ENCODE peak calls at places on chromosomes 13 and 19, in nine cellular contexts. One of them, this sample, is unnamed.
A peak's percentile ranks its signal among the peaks of the same experiment; 100 is the strongest.

GRCh38 chr19:934865-935422 is 9.1 kb downstream of the ARID3A start:
- DNase-seq in tibial nerve: peak; percentile 45
- DNase-seq in heart right ventricle: peak; percentile 89
- DNase-seq in thoracic aorta: no peak
- DNase-seq in uterus: peak; percentile 78
- DNase-seq in thyroid gland: peak; percentile 99
- DNase-seq in astrocyte: peak; percentile 57
- DNase-seq in right atrium auricular region: peak; percentile 83
- DNase-seq in ascending aorta: peak; percentile 89
- DNase-seq in this sample: peak; percentile 82

GRCh38 chr19:8245869-8246835 is 37.0 kb downstream of the CERS4 start:
- DNase-seq in tibial nerve: no peak
- DNase-seq in heart right ventricle: no peak
- DNase-seq in thoracic aorta: no peak
- DNase-seq in uterus: no peak
- DNase-seq in thyroid gland: no peak
- DNase-seq in astrocyte: no peak
- DNase-seq in right atrium auricular region: no peak
- DNase-seq in ascending aorta: no peak
- DNase-seq in this sample: no peak

GRCh38 chr13:50202485-50202884 is 187.2 kb downstream of the KCNRG start:
- DNase-seq in tibial nerve: no peak
- DNase-seq in heart right ventricle: no peak
- DNase-seq in thoracic aorta: no peak
- DNase-seq in uterus: no peak
- DNase-seq in thyroid gland: no peak
- DNase-seq in astrocyte: no peak
- DNase-seq in right atrium auricular region: no peak
- DNase-seq in ascending aorta: no peak
- DNase-seq in this sample: no peak

GRCh38 chr13:80101040-80101439 is 239.9 kb downstream of the SPRY2 start:
- DNase-seq in tibial nerve: no peak
- DNase-seq in heart right ventricle: no peak
- DNase-seq in thoracic aorta: no peak
- DNase-seq in uterus: no peak
- DNase-seq in thyroid gland: no peak
- DNase-seq in astrocyte: no peak
- DNase-seq in right atrium auricular region: no peak
- DNase-seq in ascending aorta: no peak
- DNase-seq in this sample: no peak

GRCh38 chr13:25095862-25096453 is at the start of gene PABPC3:
- DNase-seq in tibial nerve: no peak
- DNase-seq in heart right ventricle: no peak
- DNase-seq in thoracic aorta: no peak
- DNase-seq in uterus: no peak
- DNase-seq in thyroid gland: peak; percentile 3
- DNase-seq in astrocyte: no peak
- DNase-seq in right atrium auricular region: no peak
- DNase-seq in ascending aorta: no peak
- DNase-seq in this sample: no peak

GRCh38 chr19:37902668-37903067 is 3.7 kb downstream of the WDR87 start:
- DNase-seq in tibial nerve: peak; percentile 86
- DNase-seq in heart right ventricle: peak; percentile 65
- DNase-seq in thoracic aorta: peak; percentile 20
- DNase-seq in uterus: peak; percentile 46
- DNase-seq in thyroid gland: peak; percentile 92
- DNase-seq in astrocyte: peak; percentile 25
- DNase-seq in right atrium auricular region: peak; percentile 77
- DNase-seq in ascending aorta: peak; percentile 80
- DNase-seq in this sample: peak; percentile 90

GRCh38 chr13:113010510-113010865 is 41.5 kb downstream of the MCF2L start:
- DNase-seq in tibial nerve: no peak
- DNase-seq in heart right ventricle: no peak
- DNase-seq in thoracic aorta: no peak
- DNase-seq in uterus: no peak
- DNase-seq in thyroid gland: no peak
- DNase-seq in astrocyte: no peak
- DNase-seq in right atrium auricular region: no peak
- DNase-seq in ascending aorta: no peak
- DNase-seq in this sample: no peak

GRCh38 chr19:17075860-17076538 is 422 bp downstream of the MYO9B start:
- DNase-seq in tibial nerve: no peak
- DNase-seq in heart right ventricle: peak; percentile 49
- DNase-seq in thoracic aorta: no peak
- DNase-seq in uterus: peak; percentile 56
- DNase-seq in thyroid gland: peak; percentile 36
- DNase-seq in astrocyte: no peak
- DNase-seq in right atrium auricular region: no peak
- DNase-seq in ascending aorta: peak; percentile 77
- DNase-seq in this sample: peak; percentile 29

GRCh38 chr19:48290923-48291700 is 21.2 kb downstream of the ZNF114 start:
- DNase-seq in tibial nerve: peak; percentile 69
- DNase-seq in heart right ventricle: peak; percentile 83
- DNase-seq in thoracic aorta: peak; percentile 21
- DNase-seq in uterus: peak; percentile 90
- DNase-seq in thyroid gland: peak; percentile 94
- DNase-seq in astrocyte: peak; percentile 68
- DNase-seq in right atrium auricular region: peak; percentile 90
- DNase-seq in ascending aorta: peak; percentile 86
- DNase-seq in this sample: peak; percentile 77

GRCh38 chr13:34779171-34779570 is 162.9 kb upstream of the NBEA start:
- DNase-seq in tibial nerve: no peak
- DNase-seq in heart right ventricle: no peak
- DNase-seq in thoracic aorta: no peak
- DNase-seq in uterus: no peak
- DNase-seq in thyroid gland: no peak
- DNase-seq in astrocyte: no peak
- DNase-seq in right atrium auricular region: no peak
- DNase-seq in ascending aorta: no peak
- DNase-seq in this sample: no peak

GRCh38 chr19:7534531-7534980 is 961 bp upstream of the PNPLA6 start:
- DNase-seq in tibial nerve: peak; percentile 69
- DNase-seq in heart right ventricle: no peak
- DNase-seq in thoracic aorta: peak; percentile 70
- DNase-seq in uterus: peak; percentile 71
- DNase-seq in thyroid gland: peak; percentile 49
- DNase-seq in astrocyte: peak; percentile 83
- DNase-seq in right atrium auricular region: peak; percentile 84
- DNase-seq in ascending aorta: peak; percentile 92
- DNase-seq in this sample: peak; percentile 71

GRCh38 chr19:7263521-7263920 is 30.7 kb downstream of the INSR start:
- DNase-seq in tibial nerve: no peak
- DNase-seq in heart right ventricle: no peak
- DNase-seq in thoracic aorta: no peak
- DNase-seq in uterus: no peak
- DNase-seq in thyroid gland: no peak
- DNase-seq in astrocyte: no peak
- DNase-seq in right atrium auricular region: no peak
- DNase-seq in ascending aorta: no peak
- DNase-seq in this sample: no peak

GRCh38 chr19:37227996-37228395 is 10.0 kb downstream of the ZNF383 start:
- DNase-seq in tibial nerve: no peak
- DNase-seq in heart right ventricle: no peak
- DNase-seq in thoracic aorta: no peak
- DNase-seq in uterus: no peak
- DNase-seq in thyroid gland: peak; percentile 72
- DNase-seq in astrocyte: no peak
- DNase-seq in right atrium auricular region: no peak
- DNase-seq in ascending aorta: no peak
- DNase-seq in this sample: peak; percentile 46

GRCh38 chr19:17775245-17775927 is 19.6 kb upstream of the B3GNT3 start:
- DNase-seq in tibial nerve: peak; percentile 58
- DNase-seq in heart right ventricle: no peak
- DNase-seq in thoracic aorta: no peak
- DNase-seq in uterus: no peak
- DNase-seq in thyroid gland: no peak
- DNase-seq in astrocyte: no peak
- DNase-seq in right atrium auricular region: no peak
- DNase-seq in ascending aorta: no peak
- DNase-seq in this sample: peak; percentile 80

GRCh38 chr19:326851-327250 is 17.7 kb downstream of the MIER2 start:
- DNase-seq in tibial nerve: no peak
- DNase-seq in heart right ventricle: no peak
- DNase-seq in thoracic aorta: no peak
- DNase-seq in uterus: no peak
- DNase-seq in thyroid gland: no peak
- DNase-seq in astrocyte: no peak
- DNase-seq in right atrium auricular region: no peak
- DNase-seq in ascending aorta: no peak
- DNase-seq in this sample: no peak

GRCh38 chr13:87459419-87459818 is 211.8 kb upstream of the SLITRK5 start:
- DNase-seq in tibial nerve: no peak
- DNase-seq in heart right ventricle: no peak
- DNase-seq in thoracic aorta: no peak
- DNase-seq in uterus: no peak
- DNase-seq in thyroid gland: no peak
- DNase-seq in astrocyte: peak; percentile 0
- DNase-seq in right atrium auricular region: no peak
- DNase-seq in ascending aorta: no peak
- DNase-seq in this sample: no peak

GRCh38 chr13:51154029-51154555 is 43.0 kb upstream of the C13orf42 start:
- DNase-seq in tibial nerve: no peak
- DNase-seq in heart right ventricle: no peak
- DNase-seq in thoracic aorta: no peak
- DNase-seq in uterus: no peak
- DNase-seq in thyroid gland: no peak
- DNase-seq in astrocyte: peak; percentile 64
- DNase-seq in right atrium auricular region: no peak
- DNase-seq in ascending aorta: no peak
- DNase-seq in this sample: no peak

GRCh38 chr19:1213391-1214286 is 8.1 kb downstream of the STK11 start:
- DNase-seq in tibial nerve: peak; percentile 37
- DNase-seq in heart right ventricle: peak; percentile 71
- DNase-seq in thoracic aorta: no peak
- DNase-seq in uterus: peak; percentile 60
- DNase-seq in thyroid gland: peak; percentile 40
- DNase-seq in astrocyte: peak; percentile 67
- DNase-seq in right atrium auricular region: peak; percentile 74
- DNase-seq in ascending aorta: peak; percentile 88
- DNase-seq in this sample: peak; percentile 47

GRCh38 chr13:99425485-99426341 is 75.6 kb upstream of the TM9SF2 start:
- DNase-seq in tibial nerve: no peak
- DNase-seq in heart right ventricle: no peak
- DNase-seq in thoracic aorta: no peak
- DNase-seq in uterus: no peak
- DNase-seq in thyroid gland: peak; percentile 50
- DNase-seq in astrocyte: no peak
- DNase-seq in right atrium auricular region: no peak
- DNase-seq in ascending aorta: no peak
- DNase-seq in this sample: no peak

GRCh38 chr13:20559659-20560356 is 7.1 kb upstream of the IFT88 start:
- DNase-seq in tibial nerve: no peak
- DNase-seq in heart right ventricle: no peak
- DNase-seq in thoracic aorta: no peak
- DNase-seq in uterus: no peak
- DNase-seq in thyroid gland: no peak
- DNase-seq in astrocyte: no peak
- DNase-seq in right atrium auricular region: no peak
- DNase-seq in ascending aorta: no peak
- DNase-seq in this sample: no peak

GRCh38 chr19:15264061-15264932 is 32.0 kb upstream of the EPHX3 start:
- DNase-seq in tibial nerve: peak; percentile 76
- DNase-seq in heart right ventricle: peak; percentile 75
- DNase-seq in thoracic aorta: no peak
- DNase-seq in uterus: peak; percentile 82
- DNase-seq in thyroid gland: peak; percentile 64
- DNase-seq in astrocyte: no peak
- DNase-seq in right atrium auricular region: peak; percentile 85
- DNase-seq in ascending aorta: peak; percentile 89
- DNase-seq in this sample: peak; percentile 85

GRCh38 chr13:26686285-26686684 is 74.3 kb downstream of the GPR12 start:
- DNase-seq in tibial nerve: no peak
- DNase-seq in heart right ventricle: no peak
- DNase-seq in thoracic aorta: no peak
- DNase-seq in uterus: no peak
- DNase-seq in thyroid gland: no peak
- DNase-seq in astrocyte: no peak
- DNase-seq in right atrium auricular region: no peak
- DNase-seq in ascending aorta: no peak
- DNase-seq in this sample: no peak

GRCh38 chr19:10915511-10916091 is 12.8 kb downstream of the YIPF2 start:
- DNase-seq in tibial nerve: peak; percentile 25
- DNase-seq in heart right ventricle: no peak
- DNase-seq in thoracic aorta: no peak
- DNase-seq in uterus: no peak
- DNase-seq in thyroid gland: no peak
- DNase-seq in astrocyte: peak; percentile 68
- DNase-seq in right atrium auricular region: no peak
- DNase-seq in ascending aorta: no peak
- DNase-seq in this sample: no peak
- TF ChIP-seq CTCF in tibial nerve: no peak
- TF ChIP-seq CTCF in heart right ventricle: no peak
- TF ChIP-seq CTCF in thoracic aorta: no peak
- TF ChIP-seq CTCF in uterus: no peak
- TF ChIP-seq CTCF in thyroid gland: no peak
- TF ChIP-seq CTCF in astrocyte: no peak
- TF ChIP-seq CTCF in right atrium auricular region: no peak
- TF ChIP-seq CTCF in ascending aorta: no peak
- TF ChIP-seq CTCF in this sample: no peak

DNA sequence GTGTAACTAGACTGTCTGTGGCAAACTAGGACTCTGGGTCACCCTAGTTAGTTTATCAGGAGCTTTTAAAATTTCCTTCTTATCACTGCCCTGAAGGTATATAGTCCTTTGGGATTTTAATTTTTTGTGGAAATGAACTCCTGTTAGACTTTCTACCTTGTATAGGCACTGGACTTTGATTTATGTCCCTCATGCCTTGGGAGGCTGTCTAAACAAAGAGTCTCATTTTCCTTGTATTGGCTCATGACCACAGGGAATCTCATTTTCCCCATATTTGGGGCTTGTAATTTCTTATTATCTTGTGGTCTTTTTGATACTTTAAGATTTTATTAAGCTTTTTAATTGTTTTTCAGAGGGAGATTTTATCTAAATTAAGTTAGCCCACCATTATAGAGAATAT is 21.4 kb downstream of the KCTD4 start:
- DNase-seq in tibial nerve: no peak
- DNase-seq in heart right ventricle: no peak
- DNase-seq in thoracic aorta: no peak
- DNase-seq in uterus: no peak
- DNase-seq in thyroid gland: no peak
- DNase-seq in astrocyte: peak; percentile 77
- DNase-seq in right atrium auricular region: no peak
- DNase-seq in ascending aorta: no peak
- DNase-seq in this sample: no peak
- H3K4me1 ChIP-seq in tibial nerve: no peaks in the 10 kb centered on the region
- H3K4me1 ChIP-seq in heart right ventricle: no peaks in the 10 kb centered on the region
- H3K4me1 ChIP-seq in thoracic aorta: peaks cover 5% of the 10 kb centered on the region
- H3K4me1 ChIP-seq in uterus: no peaks in the 10 kb centered on the region
- H3K4me1 ChIP-seq in thyroid gland: no peaks in the 10 kb centered on the region
- H3K4me1 ChIP-seq in astrocyte: peaks cover 35% of the 10 kb centered on the region
- H3K4me1 ChIP-seq in right atrium auricular region: no peaks in the 10 kb centered on the region
- H3K4me1 ChIP-seq in ascending aorta: no peaks in the 10 kb centered on the region
- H3K4me1 ChIP-seq in this sample: peaks cover 4% of the 10 kb centered on the region

GRCh38 chr19:50512112-50512998 is 1.4 kb downstream of the ASPDH start:
- DNase-seq in tibial nerve: no peak
- DNase-seq in heart right ventricle: no peak
- DNase-seq in thoracic aorta: no peak
- DNase-seq in uterus: no peak
- DNase-seq in thyroid gland: no peak
- DNase-seq in astrocyte: no peak
- DNase-seq in right atrium auricular region: no peak
- DNase-seq in ascending aorta: no peak
- DNase-seq in this sample: no peak
- H3K4me3 ChIP-seq in tibial nerve: peak overlapping the region; percentile 92
- H3K4me3 ChIP-seq in heart right ventricle: peak overlapping the region; percentile 79
- H3K4me3 ChIP-seq in thoracic aorta: no peak overlapping the region
- H3K4me3 ChIP-seq in uterus: no peak overlapping the region
- H3K4me3 ChIP-seq in thyroid gland: no peak overlapping the region
- H3K4me3 ChIP-seq in astrocyte: no peak overlapping the region
- H3K4me3 ChIP-seq in right atrium auricular region: no peak overlapping the region
- H3K4me3 ChIP-seq in ascending aorta: no peak overlapping the region
- H3K4me3 ChIP-seq in this sample: no peak overlapping the region

GRCh38 chr13:74927823-74928222 is 554.1 kb downstream of the TBC1D4 start:
- DNase-seq in tibial nerve: no peak
- DNase-seq in heart right ventricle: no peak
- DNase-seq in thoracic aorta: no peak
- DNase-seq in uterus: no peak
- DNase-seq in thyroid gland: no peak
- DNase-seq in astrocyte: no peak
- DNase-seq in right atrium auricular region: no peak
- DNase-seq in ascending aorta: no peak
- DNase-seq in this sample: no peak
- TF ChIP-seq CTCF in tibial nerve: no peak
- TF ChIP-seq CTCF in heart right ventricle: no peak
- TF ChIP-seq CTCF in thoracic aorta: no peak
- TF ChIP-seq CTCF in uterus: no peak
- TF ChIP-seq CTCF in thyroid gland: no peak
- TF ChIP-seq CTCF in astrocyte: no peak
- TF ChIP-seq CTCF in right atrium auricular region: no peak
- TF ChIP-seq CTCF in ascending aorta: no peak
- TF ChIP-seq CTCF in this sample: no peak